ENCODE peak calls at places on chromosomes 3 and 15, in seven cellular contexts. W, C, N, U, J, X and G are unnamed samples.

GRCh38 chr15:37134699-37135131 is 34.4 kb upstream of the MEIS2 start:
- DNase-seq in C (no peak), W (no peak), X (peak; percentile 32), J (peak; percentile 49), U (peak; percentile 59), N (no peak), G (no peak)

GRCh38 chr15:68305420-68305871 is 27.9 kb downstream of the FEM1B start:
- DNase-seq in N (peak; percentile 51), J (no peak), C (no peak), U (peak; percentile 44), W (peak; percentile 12), X (no peak), G (no peak)

GRCh38 chr3:9291991-9292390 is 42.5 kb upstream of the SRGAP3 start:
- DNase-seq in J (peak; percentile 44), X (no peak), U (no peak), N (no peak), W (no peak), C (no peak), G (no peak)

GRCh38 chr3:74273091-74273490 is 341.4 kb downstream of the CNTN3 start:
- DNase-seq in W (no peak), N (no peak), X (no peak), J (no peak), C (no peak), U (no peak), G (no peak)

GRCh38 chr15:77867266-77868047 is 210.1 kb downstream of the TBC1D2B start:
- DNase-seq in W (peak; percentile 11), U (no peak), C (no peak), J (no peak), X (no peak), N (no peak), G (no peak)

GRCh38 chr3:79551997-79552396 is 215.8 kb downstream of the ROBO1 start:
- DNase-seq in U (no peak), J (no peak), N (no peak), X (peak; percentile 1), C (no peak), W (no peak), G (no peak)

GRCh38 chr3:39147711-39148115 is 5.7 kb downstream of the CSRNP1 start:
- DNase-seq in N (peak; percentile 70), J (no peak), U (no peak), X (peak; percentile 72), C (no peak), W (no peak), G (no peak)

GRCh38 chr3:141286856-141287255 is 55.2 kb downstream of the PXYLP1 start:
- DNase-seq in X (no peak), J (no peak), N (peak; percentile 21), C (no peak), W (no peak), U (no peak), G (peak; percentile 72)

GRCh38 chr3:46845397-46845859 is 17.8 kb downstream of the MYL3 start:
- DNase-seq in X (peak; percentile 11), U (no peak), C (peak; percentile 49), J (peak; percentile 53), N (peak; percentile 84), W (peak; percentile 84), G (peak; percentile 98)

GRCh38 chr15:30992465-30992864 is 1.0 kb upstream of the MTMR10 start:
- DNase-seq in W (no peak), X (peak; percentile 17), U (peak; percentile 16), C (no peak), N (no peak), J (no peak), G (no peak)

GRCh38 chr3:17740703-17741102 is 1.7 kb downstream of the TBC1D5 start:
- DNase-seq in U (peak; percentile 90), C (no peak), J (no peak), X (peak; percentile 53), W (no peak), N (no peak), G (no peak)

GRCh38 chr3:127777861-127778711 is 44.2 kb downstream of the MGLL start:
- DNase-seq in J (no peak), N (no peak), U (no peak), W (no peak), C (no peak), X (no peak), G (no peak)

GRCh38 chr15:74950078-74951000 is 6.2 kb downstream of the RPP25 start:
- DNase-seq in X (peak; percentile 81), N (peak; percentile 86), J (peak; percentile 81), C (peak; percentile 54), W (peak; percentile 72), U (peak; percentile 75), G (peak; percentile 92)

GRCh38 chr15:26073430-26074333 is 210.6 kb upstream of the ATP10A start:
- DNase-seq in J (no peak), C (no peak), W (no peak), N (no peak), X (no peak), U (no peak), G (no peak)

GRCh38 chr3:30836141-30836540 is 58.3 kb downstream of the GADL1 start:
- DNase-seq in C (no peak), J (no peak), W (no peak), X (no peak), U (no peak), N (no peak), G (no peak)

GRCh38 chr3:10519236-10519635 is 13.8 kb upstream of the ATP2B2 start:
- DNase-seq in C (no peak), W (no peak), N (no peak), U (no peak), J (no peak), X (no peak), G (peak; percentile 60)

GRCh38 chr3:107676469-107677309 is 153.9 kb downstream of the BBX start:
- DNase-seq in C (no peak), J (peak; percentile 27), X (peak; percentile 31), U (peak; percentile 27), N (no peak), W (no peak), G (no peak)

GRCh38 chr3:102400766-102401165 is 34.0 kb upstream of the ZPLD1 start:
- DNase-seq in N (no peak), X (no peak), C (no peak), W (no peak), J (no peak), U (peak; percentile 63), G (no peak)

GRCh38 chr15:49863431-49864205 is 242.8 kb downstream of the DTWD1 start:
- DNase-seq in U (peak; percentile 86), X (no peak), N (no peak), W (no peak), C (no peak), J (no peak), G (no peak)
- TF ChIP-seq CTCF in U (no peak), X (no peak), N (no peak), W (no peak), C (no peak), J (no peak), G (no peak)

GRCh38 chr3:169765281-169765624 is 393 bp upstream of the TERC start:
- DNase-seq in U (no peak), W (no peak), X (no peak), N (no peak), J (no peak), C (no peak), G (no peak)

GRCh38 chr3:169772951-169773816 is at the start of gene MYNN:
- DNase-seq in N (peak; percentile 91), X (peak; percentile 94), U (peak; percentile 93), J (peak; percentile 92), W (peak; percentile 92), C (peak; percentile 91), G (peak; percentile 96)

GRCh38 chr3:169772530-169772950 is 656 bp upstream of the MYNN start:
- DNase-seq in U (peak; percentile 81), W (peak; percentile 76), X (peak; percentile 81), J (peak; percentile 80), N (peak; percentile 81), C (peak; percentile 63), G (peak; percentile 87)

GRCh38 chr3:169771651-169772529 is 1.3 kb upstream of the MYNN start:
- DNase-seq in C (no peak), U (peak; percentile 60), X (peak; percentile 91), W (peak; percentile 56), N (no peak), J (peak; percentile 87), G (no peak)

DNA sequence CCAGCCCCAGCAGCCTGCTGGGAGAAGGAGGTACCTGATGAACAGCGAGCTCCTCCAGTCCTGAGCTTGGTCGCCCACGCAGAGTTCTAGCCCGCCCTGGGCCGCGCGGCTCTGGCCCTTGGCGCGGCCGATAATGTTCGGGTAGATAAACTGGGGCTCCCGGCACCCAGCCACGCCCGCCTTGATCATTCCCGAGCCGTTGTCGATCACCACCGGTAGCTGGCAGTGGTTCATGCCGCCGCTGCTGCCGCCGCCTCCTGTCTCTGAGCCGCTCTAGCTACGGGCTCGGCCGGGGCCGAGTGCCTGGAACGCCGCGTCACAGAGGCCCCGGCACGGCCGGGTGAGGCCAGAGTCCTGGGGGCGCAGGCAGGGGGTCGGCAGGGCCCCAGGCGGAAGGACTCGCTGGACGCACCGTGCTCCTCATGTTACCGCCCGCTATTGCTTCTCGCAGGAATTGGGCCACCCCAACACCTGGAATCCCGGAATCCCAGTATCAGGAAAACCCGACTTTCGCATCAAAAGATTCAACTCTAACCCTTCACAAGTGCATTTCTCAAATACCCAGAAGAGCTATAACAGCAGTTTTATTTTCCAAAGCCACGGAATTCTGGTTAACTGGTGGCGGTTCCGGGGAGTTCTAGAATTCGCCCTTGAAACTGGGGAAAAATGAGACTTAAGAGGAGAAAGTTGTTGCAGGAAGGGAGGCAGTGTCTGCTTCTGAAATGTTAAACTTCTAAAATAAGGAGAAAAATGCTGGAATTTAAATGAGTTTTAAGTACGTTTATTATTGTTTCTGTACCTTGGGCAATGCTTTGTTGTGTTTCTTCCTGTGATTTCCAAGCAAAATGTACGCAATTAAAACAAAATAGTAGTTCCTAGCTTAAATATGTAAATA is at the start of gene ACTRT3:
- DNase-seq in N (peak; percentile 67), U (peak; percentile 79), X (peak; percentile 11), W (peak; percentile 56), C (peak; percentile 49), J (peak; percentile 92), G (peak; percentile 87)
- TF ChIP-seq CTCF in N (no peak), U (peak; percentile 23), X (no peak), W (no peak), C (no peak), J (peak; percentile 16), G (no peak)

DNA sequence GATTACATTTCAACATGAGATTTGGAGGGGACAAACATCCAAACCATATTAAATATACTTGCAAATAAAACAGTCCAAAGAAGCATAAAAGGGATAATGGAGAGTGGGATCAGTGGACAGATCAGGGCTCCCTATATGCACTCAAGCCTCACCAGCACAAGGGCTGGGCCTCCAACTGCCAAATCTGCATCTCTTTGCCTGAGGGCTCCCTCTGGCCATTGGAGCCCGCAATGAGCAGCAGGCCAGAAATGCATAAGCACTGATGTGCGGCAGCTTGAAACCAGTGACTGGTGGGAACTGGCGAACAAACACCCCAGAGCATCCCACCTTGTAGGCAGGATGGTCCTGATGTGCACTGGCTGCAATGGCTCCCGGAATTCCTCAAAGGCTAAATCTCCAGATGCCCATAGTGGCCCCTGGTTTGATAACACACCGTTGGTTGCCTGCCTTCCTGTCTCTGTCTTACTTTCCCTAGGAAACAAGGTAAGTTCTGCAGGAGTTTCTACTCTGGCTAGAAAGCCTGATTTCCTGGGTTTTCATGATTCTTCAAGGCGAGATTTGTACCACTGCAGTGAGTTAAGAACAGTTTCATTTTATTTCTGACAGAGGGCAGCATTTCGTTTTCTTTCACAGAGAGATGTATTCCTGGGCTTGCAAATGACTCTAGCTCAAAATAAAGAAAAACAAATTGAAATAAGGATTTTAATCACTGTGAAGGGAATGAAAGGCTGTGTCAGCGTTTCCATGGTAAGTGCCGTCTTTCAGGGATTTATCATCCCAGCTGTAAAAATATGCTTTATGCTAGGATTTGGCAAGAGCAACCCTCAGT is 56.0 kb upstream of the POMGNT2 start:
- DNase-seq in C (no peak), U (peak; percentile 63), W (no peak), J (peak; percentile 34), X (peak; percentile 45), N (no peak), G (peak; percentile 53)
- TF ChIP-seq CTCF in C (peak; percentile 64), U (peak; percentile 50), W (peak; percentile 53), J (peak; percentile 58), X (peak; percentile 13), N (no peak), G (peak; percentile 67)

GRCh38 chr15:29978411-29979382 is 104.1 kb upstream of the GOLGA8J start:
- DNase-seq in C (no peak), W (no peak), U (no peak), N (no peak), X (no peak), J (no peak), G (no peak)
- TF ChIP-seq CTCF in C (no peak), W (peak; percentile 25), U (no peak), N (peak; percentile 30), X (no peak), J (no peak), G (no peak)